ENCODE peak calls at places on chromosomes 13 and 19, in seven cellular contexts. R, D, C, Z, K, S and I are unnamed samples.

GRCh38 chr19:57443121-57443696 is 8.1 kb downstream of the ZNF749 start:
- DNase-seq in R (no peak), D (no peak), C (no peak), Z (no peak), K (no peak), S (no peak), I (no peak)

GRCh38 chr13:76425930-76426329 is 460.3 kb downstream of the KCTD12 start:
- DNase-seq in R (no peak), D (no peak), C (no peak), Z (peak), K (no peak), S (no peak), I (no peak)

GRCh38 chr19:48509467-48510194 is 2.0 kb downstream of the LMTK3 start:
- DNase-seq in R (no peak), D (no peak), C (no peak), Z (no peak), K (no peak), S (no peak), I (no peak)

GRCh38 chr19:16025108-16026101 is 50.9 kb upstream of the TPM4 start:
- DNase-seq in R (no peak), D (no peak), C (no peak), Z (peak), K (no peak), S (peak), I (peak)

GRCh38 chr19:15444505-15445226 is 5.1 kb downstream of the WIZ start:
- DNase-seq in R (no peak), D (no peak), C (no peak), Z (no peak), K (no peak), S (no peak), I (no peak)

GRCh38 chr19:2260341-2260751 is 4.1 kb upstream of the JSRP1 start:
- DNase-seq in R (no peak), D (no peak), C (no peak), Z (peak), K (no peak), S (no peak), I (no peak)

GRCh38 chr13:112249644-112250610 is 126.2 kb upstream of the SPACA7 start:
- DNase-seq in R (no peak), D (no peak), C (no peak), Z (no peak), K (no peak), S (peak), I (no peak)

GRCh38 chr19:41226053-41226873 is 7.2 kb downstream of the AXL start:
- DNase-seq in R (peak), D (peak), C (peak), Z (peak), K (no peak), S (peak), I (peak)

GRCh38 chr13:53885997-53886396 is 857.4 kb downstream of the OLFM4 start:
- DNase-seq in R (no peak), D (no peak), C (no peak), Z (no peak), K (no peak), S (no peak), I (no peak)

GRCh38 chr13:74751739-74752138 is 617.5 kb upstream of the KLF12 start:
- DNase-seq in R (no peak), D (no peak), C (no peak), Z (no peak), K (no peak), S (no peak), I (no peak)

GRCh38 chr19:48965033-48965805 is at the start of gene FTL:
- DNase-seq in R (peak), D (peak), C (peak), Z (peak), K (peak), S (peak), I (peak)

GRCh38 chr13:73849292-73849691 is 284.9 kb downstream of the KLF12 start:
- DNase-seq in R (no peak), D (no peak), C (no peak), Z (peak), K (no peak), S (no peak), I (peak)

GRCh38 chr13:43368003-43368402 is 344.6 kb downstream of the DNAJC15 start:
- DNase-seq in R (no peak), D (no peak), C (no peak), Z (peak), K (no peak), S (no peak), I (no peak)

GRCh38 chr19:2552859-2553258 is 76.9 kb downstream of the GADD45B start:
- DNase-seq in R (no peak), D (peak), C (peak), Z (no peak), K (peak), S (peak), I (peak)

GRCh38 chr19:30479231-30479630 is 107.0 kb downstream of the ZNF536 start:
- DNase-seq in R (peak), D (no peak), C (no peak), Z (peak), K (no peak), S (no peak), I (peak)

GRCh38 chr19:17209126-17210036 is 5.8 kb upstream of the USE1 start:
- DNase-seq in R (no peak), D (no peak), C (no peak), Z (peak), K (peak), S (peak), I (no peak)

GRCh38 chr19:44277331-44277730 is 17.6 kb downstream of the ZNF233 start:
- DNase-seq in R (no peak), D (no peak), C (no peak), Z (no peak), K (no peak), S (no peak), I (no peak)

GRCh38 chr13:62997038-62997619 is 1581.5 kb upstream of the PCDH20 start:
- DNase-seq in R (no peak), D (no peak), C (no peak), Z (no peak), K (no peak), S (no peak), I (no peak)

GRCh38 chr19:34474233-34474989 is 7.1 kb upstream of the WTIP start:
- DNase-seq in R (no peak), D (no peak), C (no peak), Z (no peak), K (no peak), S (no peak), I (no peak)

GRCh38 chr19:44890366-44891015 is 563 bp upstream of the TOMM40 start:
- DNase-seq in R (peak), D (no peak), C (no peak), Z (peak), K (peak), S (peak), I (no peak)

GRCh38 chr19:54937926-54938325 is 9.4 kb downstream of the NLRP7 start:
- DNase-seq in R (no peak), D (no peak), C (no peak), Z (no peak), K (no peak), S (no peak), I (no peak)

GRCh38 chr13:39484506-39485313 is 118.3 kb downstream of the LHFPL6 start:
- DNase-seq in R (no peak), D (no peak), C (no peak), Z (peak), K (no peak), S (no peak), I (no peak)